ENCODE peak calls at places on chromosomes 11 and 22, in ten cellular contexts. K is transverse colon; J is posterior vena cava; M is NCI-H1417; N is A549; O is stimulated activated CD4-positive, alpha-beta T cell treated with anti-CD3 and anti-CD28 coated beads, Interleukin-4, amount 100 ng/mL, for 4 hours; X is left cardiac atrium; H is activated CD4-positive, alpha-beta T cell treated with anti-CD3 and anti-CD28 coated beads, Interleukin-2, amount 10 ng/mL, durations not matched to agents 7 days and 5 days; V is T-helper 2 cell; C is T47D. Q is an unnamed sample.

GRCh38 chr11:16791494-16791961 is 53.1 kb downstream of the C11orf58 start:
- DNase-seq in K (no peak), J (peak), M (no peak), N (peak), O (no peak), X (peak), H (no peak), V (no peak), C (no peak), Q (no peak)

GRCh38 chr11:103047837-103048236 is 44.1 kb downstream of the DCUN1D5 start:
- DNase-seq in K (no peak), J (no peak), M (no peak), N (no peak), O (no peak), X (no peak), H (no peak), V (no peak), C (no peak), Q (no peak)

GRCh38 chr22:19756288-19757128 is 4.1 kb upstream of the TBX1 start:
- DNase-seq in K (peak), J (no peak), M (no peak), N (peak), O (peak), X (no peak), H (peak), V (peak), C (peak), Q (peak)

GRCh38 chr22:24072361-24072760 is 61.3 kb downstream of the CABIN1 start:
- DNase-seq in K (no peak), J (peak), M (no peak), N (no peak), O (no peak), X (no peak), H (no peak), V (no peak), C (no peak), Q (no peak)

GRCh38 chr11:13183826-13184196 is 93.8 kb upstream of the BMAL1 start:
- DNase-seq in K (no peak), J (no peak), M (no peak), N (no peak), O (no peak), X (no peak), H (no peak), V (no peak), C (no peak), Q (no peak)

GRCh38 chr22:33756508-33756949 is 163.7 kb downstream of the LARGE1 start:
- DNase-seq in K (no peak), J (no peak), M (no peak), N (no peak), O (no peak), X (no peak), H (no peak), V (no peak), C (no peak), Q (peak)

GRCh38 chr11:69530278-69531070 is 49.0 kb downstream of the LINC01488 start:
- DNase-seq in K (no peak), J (peak), M (no peak), N (no peak), O (no peak), X (peak), H (no peak), V (no peak), C (no peak), Q (no peak)

GRCh38 chr11:18721576-18722292 is 4.3 kb downstream of the IGSF22 start:
- DNase-seq in K (peak), J (no peak), M (no peak), N (peak), O (peak), X (no peak), H (peak), V (peak), C (peak), Q (peak)

GRCh38 chr22:31346733-31347250 is 646 bp upstream of the PATZ1 start:
- DNase-seq in K (peak), J (peak), M (peak), N (peak), O (peak), X (peak), H (peak), V (peak), C (peak), Q (peak)

GRCh38 chr22:33666249-33666648 is 254.0 kb downstream of the LARGE1 start:
- DNase-seq in K (no peak), J (no peak), M (no peak), N (no peak), O (no peak), X (no peak), H (no peak), V (no peak), C (no peak), Q (peak)

GRCh38 chr22:25144522-25144921 is 55.1 kb upstream of the CRYBB3 start:
- DNase-seq in K (no peak), J (no peak), M (no peak), N (no peak), O (no peak), X (no peak), H (no peak), V (no peak), C (no peak), Q (no peak)

GRCh38 chr11:101686514-101686913 is 102.7 kb upstream of the TRPC6 start:
- DNase-seq in K (no peak), J (no peak), M (no peak), N (peak), O (no peak), X (no peak), H (no peak), V (no peak), C (peak), Q (no peak)

GRCh38 chr22:24695958-24696511 is 78.5 kb downstream of the PIWIL3 start:
- DNase-seq in K (no peak), J (no peak), M (no peak), N (no peak), O (no peak), X (peak), H (no peak), V (no peak), C (no peak), Q (no peak)

GRCh38 chr11:58762284-58763119 is 30.8 kb upstream of the GLYAT start:
- DNase-seq in K (no peak), J (no peak), M (no peak), N (no peak), O (no peak), X (no peak), H (no peak), V (no peak), C (no peak), Q (no peak)

GRCh38 chr22:19703869-19704268 is 10.4 kb upstream of the SEPTIN5 start:
- DNase-seq in K (no peak), J (peak), M (peak), N (no peak), O (no peak), X (no peak), H (no peak), V (no peak), C (no peak), Q (peak)

GRCh38 chr22:45521178-45521577 is 18.5 kb downstream of the FBLN1 start:
- DNase-seq in K (no peak), J (no peak), M (no peak), N (no peak), O (no peak), X (no peak), H (no peak), V (no peak), C (no peak), Q (no peak)

GRCh38 chr11:17076517-17077239 is 789 bp downstream of the RPS13 start:
- DNase-seq in K (no peak), J (no peak), M (no peak), N (no peak), O (no peak), X (no peak), H (peak), V (no peak), C (no peak), Q (no peak)

GRCh38 chr11:113449743-113450142 is 25.5 kb downstream of the DRD2 start:
- DNase-seq in K (no peak), J (no peak), M (peak), N (no peak), O (no peak), X (no peak), H (no peak), V (no peak), C (no peak), Q (no peak)

GRCh38 chr11:112583246-112583893 is 322.7 kb upstream of the PLET1 start:
- DNase-seq in K (no peak), J (no peak), M (no peak), N (no peak), O (no peak), X (no peak), H (no peak), V (no peak), C (no peak), Q (peak)

GRCh38 chr11:19589567-19590260 is 122.9 kb upstream of the NAV2 start:
- DNase-seq in K (no peak), J (no peak), M (no peak), N (no peak), O (no peak), X (no peak), H (no peak), V (no peak), C (no peak), Q (peak)

GRCh38 chr11:30724274-30724673 is 138.1 kb upstream of the MPPED2 start:
- DNase-seq in K (no peak), J (no peak), M (no peak), N (no peak), O (no peak), X (no peak), H (no peak), V (no peak), C (no peak), Q (no peak)

GRCh38 chr11:13189561-13190435 is 87.8 kb upstream of the BMAL1 start:
- DNase-seq in K (no peak), J (no peak), M (no peak), N (no peak), O (no peak), X (no peak), H (no peak), V (no peak), C (no peak), Q (no peak)